ENCODE peak calls at places on chromosome 21, in six cellular contexts. One of them, this sample, is unnamed.

GRCh38 chr21:34790834-34791233 is 122.0 kb downstream of the CLIC6 start:
- DNase-seq in endothelial cell: no peak
- DNase-seq in fibroblast of the aortic adventitia: no peak
- DNase-seq in LNCaP clone FGC: no peak
- DNase-seq in transverse colon: no peak
- DNase-seq in AG09319: no peak
- DNase-seq in this sample: no peak

GRCh38 chr21:33664135-33664534 is 21.8 kb downstream of the ITSN1 start:
- DNase-seq in endothelial cell: no peak
- DNase-seq in fibroblast of the aortic adventitia: no peak
- DNase-seq in LNCaP clone FGC: no peak
- DNase-seq in transverse colon: no peak
- DNase-seq in AG09319: no peak
- DNase-seq in this sample: no peak

GRCh38 chr21:29258626-29259335 is 39.9 kb upstream of the BACH1 start:
- DNase-seq in endothelial cell: no peak
- DNase-seq in fibroblast of the aortic adventitia: peak; percentile 92
- DNase-seq in LNCaP clone FGC: no peak
- DNase-seq in transverse colon: no peak
- DNase-seq in AG09319: peak; percentile 58
- DNase-seq in this sample: no peak

GRCh38 chr21:44736291-44737004 is 25.1 kb upstream of the TSPEAR start:
- DNase-seq in endothelial cell: no peak
- DNase-seq in fibroblast of the aortic adventitia: no peak
- DNase-seq in LNCaP clone FGC: peak; percentile 92
- DNase-seq in transverse colon: peak; percentile 80
- DNase-seq in AG09319: no peak
- DNase-seq in this sample: no peak

GRCh38 chr21:20627594-20627993 is 370.6 kb upstream of the NCAM2 start:
- DNase-seq in endothelial cell: no peak
- DNase-seq in fibroblast of the aortic adventitia: no peak
- DNase-seq in LNCaP clone FGC: no peak
- DNase-seq in transverse colon: no peak
- DNase-seq in AG09319: no peak
- DNase-seq in this sample: no peak

GRCh38 chr21:38979271-38980196 is 173.8 kb downstream of the ETS2 start:
- DNase-seq in endothelial cell: no peak
- DNase-seq in fibroblast of the aortic adventitia: no peak
- DNase-seq in LNCaP clone FGC: no peak
- DNase-seq in transverse colon: no peak
- DNase-seq in AG09319: no peak
- DNase-seq in this sample: no peak

GRCh38 chr21:33350676-33351075 is 25.9 kb downstream of the IFNAR1 start:
- DNase-seq in endothelial cell: no peak
- DNase-seq in fibroblast of the aortic adventitia: no peak
- DNase-seq in LNCaP clone FGC: no peak
- DNase-seq in transverse colon: no peak
- DNase-seq in AG09319: no peak
- DNase-seq in this sample: no peak

GRCh38 chr21:41600556-41600955 is 92.6 kb upstream of the TMPRSS2 start:
- DNase-seq in endothelial cell: no peak
- DNase-seq in fibroblast of the aortic adventitia: no peak
- DNase-seq in LNCaP clone FGC: no peak
- DNase-seq in transverse colon: no peak
- DNase-seq in AG09319: no peak
- DNase-seq in this sample: no peak

GRCh38 chr21:33976082-33976979 is 60.7 kb upstream of the ATP5PO start:
- DNase-seq in endothelial cell: no peak
- DNase-seq in fibroblast of the aortic adventitia: peak; percentile 95
- DNase-seq in LNCaP clone FGC: no peak
- DNase-seq in transverse colon: peak; percentile 20
- DNase-seq in AG09319: peak; percentile 75
- DNase-seq in this sample: peak; percentile 29

GRCh38 chr21:19123053-19123452 is 719.5 kb upstream of the TMPRSS15 start:
- DNase-seq in endothelial cell: no peak
- DNase-seq in fibroblast of the aortic adventitia: no peak
- DNase-seq in LNCaP clone FGC: no peak
- DNase-seq in transverse colon: no peak
- DNase-seq in AG09319: no peak
- DNase-seq in this sample: no peak

GRCh38 chr21:42308914-42309752 is 6.1 kb downstream of the TFF3 start:
- DNase-seq in endothelial cell: no peak
- DNase-seq in fibroblast of the aortic adventitia: no peak
- DNase-seq in LNCaP clone FGC: no peak
- DNase-seq in transverse colon: no peak
- DNase-seq in AG09319: no peak
- DNase-seq in this sample: no peak

GRCh38 chr21:43600642-43601397 is 58.5 kb downstream of the HSF2BP start:
- DNase-seq in endothelial cell: no peak
- DNase-seq in fibroblast of the aortic adventitia: peak; percentile 92
- DNase-seq in LNCaP clone FGC: no peak
- DNase-seq in transverse colon: no peak
- DNase-seq in AG09319: no peak
- DNase-seq in this sample: no peak

GRCh38 chr21:41643246-41643966 is 123.4 kb downstream of the RIPK4 start:
- DNase-seq in endothelial cell: no peak
- DNase-seq in fibroblast of the aortic adventitia: no peak
- DNase-seq in LNCaP clone FGC: no peak
- DNase-seq in transverse colon: no peak
- DNase-seq in AG09319: no peak
- DNase-seq in this sample: no peak

GRCh38 chr21:20943476-20944085 is 54.6 kb upstream of the NCAM2 start:
- DNase-seq in endothelial cell: no peak
- DNase-seq in fibroblast of the aortic adventitia: no peak
- DNase-seq in LNCaP clone FGC: no peak
- DNase-seq in transverse colon: no peak
- DNase-seq in AG09319: no peak
- DNase-seq in this sample: no peak

GRCh38 chr21:19853709-19854575 is 1144.3 kb upstream of the NCAM2 start:
- DNase-seq in endothelial cell: no peak
- DNase-seq in fibroblast of the aortic adventitia: no peak
- DNase-seq in LNCaP clone FGC: no peak
- DNase-seq in transverse colon: no peak
- DNase-seq in AG09319: no peak
- DNase-seq in this sample: no peak

GRCh38 chr21:36976228-36976627 is 9.8 kb upstream of the HLCS start:
- DNase-seq in endothelial cell: no peak
- DNase-seq in fibroblast of the aortic adventitia: no peak
- DNase-seq in LNCaP clone FGC: no peak
- DNase-seq in transverse colon: no peak
- DNase-seq in AG09319: no peak
- DNase-seq in this sample: no peak

GRCh38 chr21:36981049-36981391 is 14.6 kb upstream of the HLCS start:
- DNase-seq in endothelial cell: no peak
- DNase-seq in fibroblast of the aortic adventitia: no peak
- DNase-seq in LNCaP clone FGC: no peak
- DNase-seq in transverse colon: no peak
- DNase-seq in AG09319: no peak
- DNase-seq in this sample: no peak

GRCh38 chr21:36976882-36977651 is 10.6 kb upstream of the HLCS start:
- DNase-seq in endothelial cell: peak; percentile 53
- DNase-seq in fibroblast of the aortic adventitia: peak; percentile 87
- DNase-seq in LNCaP clone FGC: peak; percentile 76
- DNase-seq in transverse colon: peak; percentile 17
- DNase-seq in AG09319: peak; percentile 46
- DNase-seq in this sample: peak; percentile 71

GRCh38 chr21:36981977-36982700 is 15.7 kb upstream of the HLCS start:
- DNase-seq in endothelial cell: no peak
- DNase-seq in fibroblast of the aortic adventitia: no peak
- DNase-seq in LNCaP clone FGC: no peak
- DNase-seq in transverse colon: no peak
- DNase-seq in AG09319: no peak
- DNase-seq in this sample: no peak

DNA sequence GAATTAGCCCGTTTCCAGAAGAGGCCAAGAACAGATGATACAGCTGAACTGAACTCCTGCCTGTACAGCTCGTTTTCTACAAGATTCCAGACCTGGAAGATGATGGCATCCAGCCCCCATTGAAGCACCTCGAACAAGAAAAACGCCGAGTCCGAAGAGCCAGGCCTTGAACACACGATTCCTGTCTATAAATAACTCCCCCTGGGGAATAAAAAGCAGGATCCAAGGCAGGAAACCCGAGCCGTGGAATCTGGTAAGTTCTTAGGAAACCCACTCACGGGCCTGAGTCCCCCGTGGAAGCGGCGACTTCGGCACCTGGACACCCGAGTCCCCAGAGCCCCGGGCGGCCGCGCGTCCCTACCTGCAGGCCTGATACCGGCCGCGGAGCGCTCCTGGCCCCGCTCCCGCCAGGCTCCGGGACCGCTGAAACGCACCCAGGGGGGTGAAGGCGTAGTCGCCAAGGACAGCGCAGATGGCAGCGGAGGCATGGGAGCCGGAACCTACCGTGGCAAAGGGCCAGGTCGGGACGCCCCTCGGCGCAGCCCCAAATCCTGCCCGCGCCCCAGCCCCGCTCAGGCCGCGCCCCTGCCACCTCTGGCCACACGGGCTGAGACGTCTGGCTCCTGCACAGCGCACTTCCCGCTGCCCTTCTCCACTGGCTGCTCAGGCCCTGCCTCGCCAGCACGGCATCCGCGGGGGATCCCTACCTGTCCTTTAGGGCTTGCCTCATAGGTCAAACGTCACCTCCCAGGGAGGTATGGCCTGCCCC is 14.0 kb upstream of the HLCS start:
- DNase-seq in endothelial cell: peak; percentile 38
- DNase-seq in fibroblast of the aortic adventitia: peak; percentile 39
- DNase-seq in LNCaP clone FGC: no peak
- DNase-seq in transverse colon: peak; percentile 36
- DNase-seq in AG09319: no peak
- DNase-seq in this sample: peak; percentile 37
- TF ChIP-seq CTCF in endothelial cell: no peak
- TF ChIP-seq CTCF in fibroblast of the aortic adventitia: no peak
- TF ChIP-seq CTCF in LNCaP clone FGC: no peak
- TF ChIP-seq CTCF in transverse colon: peak; percentile 37
- TF ChIP-seq CTCF in AG09319: no peak
- TF ChIP-seq CTCF in this sample: no peak

GRCh38 chr21:25421327-25422028 is 185.8 kb downstream of the MRPL39 start:
- DNase-seq in endothelial cell: peak; percentile 29
- DNase-seq in fibroblast of the aortic adventitia: peak; percentile 66
- DNase-seq in LNCaP clone FGC: peak; percentile 4
- DNase-seq in transverse colon: peak; percentile 36
- DNase-seq in AG09319: peak; percentile 8
- DNase-seq in this sample: peak; percentile 82
- TF ChIP-seq CTCF in endothelial cell: peak; percentile 51
- TF ChIP-seq CTCF in fibroblast of the aortic adventitia: peak; percentile 58
- TF ChIP-seq CTCF in LNCaP clone FGC: peak; percentile 50
- TF ChIP-seq CTCF in transverse colon: no peak
- TF ChIP-seq CTCF in AG09319: peak; percentile 62
- TF ChIP-seq CTCF in this sample: peak; percentile 85

GRCh38 chr21:36477559-36477958 is 2.4 kb downstream of the CLDN14 start:
- DNase-seq in endothelial cell: no peak
- DNase-seq in fibroblast of the aortic adventitia: no peak
- DNase-seq in LNCaP clone FGC: no peak
- DNase-seq in transverse colon: no peak
- DNase-seq in AG09319: no peak
- DNase-seq in this sample: no peak

GRCh38 chr21:36479415-36480402 is at the start of gene CLDN14:
- DNase-seq in endothelial cell: no peak
- DNase-seq in fibroblast of the aortic adventitia: no peak
- DNase-seq in LNCaP clone FGC: no peak
- DNase-seq in transverse colon: no peak
- DNase-seq in AG09319: no peak
- DNase-seq in this sample: no peak

GRCh38 chr21:36478207-36478701 is 1.7 kb downstream of the CLDN14 start:
- DNase-seq in endothelial cell: no peak
- DNase-seq in fibroblast of the aortic adventitia: peak; percentile 93
- DNase-seq in LNCaP clone FGC: no peak
- DNase-seq in transverse colon: no peak
- DNase-seq in AG09319: peak; percentile 29
- DNase-seq in this sample: no peak

GRCh38 chr21:36480618-36481017 is 696 bp upstream of the CLDN14 start:
- DNase-seq in endothelial cell: no peak
- DNase-seq in fibroblast of the aortic adventitia: no peak
- DNase-seq in LNCaP clone FGC: no peak
- DNase-seq in transverse colon: no peak
- DNase-seq in AG09319: no peak
- DNase-seq in this sample: no peak

DNA sequence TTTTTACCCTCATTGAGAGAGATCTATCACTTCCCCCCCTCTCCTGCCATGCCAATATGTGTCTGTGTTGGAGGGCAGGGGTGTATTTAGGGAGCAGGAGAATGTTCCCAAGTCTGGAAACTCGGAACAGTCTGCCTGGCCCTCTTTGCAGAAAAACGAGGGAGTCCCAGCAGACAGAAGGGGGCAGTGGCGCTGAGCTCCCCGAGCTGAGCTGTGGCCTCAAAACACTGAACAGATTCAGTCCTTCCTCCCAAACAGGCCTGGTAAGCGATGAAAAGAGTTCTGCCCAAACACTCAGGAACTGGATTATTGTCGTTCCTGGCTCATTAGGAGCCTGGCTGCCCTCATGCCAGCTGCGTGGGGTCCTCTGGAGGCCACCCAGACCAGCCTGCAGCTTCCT is 981 bp downstream of the CLDN14 start:
- DNase-seq in endothelial cell: peak; percentile 21
- DNase-seq in fibroblast of the aortic adventitia: no peak
- DNase-seq in LNCaP clone FGC: no peak
- DNase-seq in transverse colon: no peak
- DNase-seq in AG09319: no peak
- DNase-seq in this sample: no peak
- TF ChIP-seq CTCF in endothelial cell: no peak
- TF ChIP-seq CTCF in fibroblast of the aortic adventitia: peak; percentile 49
- TF ChIP-seq CTCF in LNCaP clone FGC: peak; percentile 10
- TF ChIP-seq CTCF in transverse colon: no peak
- TF ChIP-seq CTCF in AG09319: peak; percentile 40
- TF ChIP-seq CTCF in this sample: no peak

DNA sequence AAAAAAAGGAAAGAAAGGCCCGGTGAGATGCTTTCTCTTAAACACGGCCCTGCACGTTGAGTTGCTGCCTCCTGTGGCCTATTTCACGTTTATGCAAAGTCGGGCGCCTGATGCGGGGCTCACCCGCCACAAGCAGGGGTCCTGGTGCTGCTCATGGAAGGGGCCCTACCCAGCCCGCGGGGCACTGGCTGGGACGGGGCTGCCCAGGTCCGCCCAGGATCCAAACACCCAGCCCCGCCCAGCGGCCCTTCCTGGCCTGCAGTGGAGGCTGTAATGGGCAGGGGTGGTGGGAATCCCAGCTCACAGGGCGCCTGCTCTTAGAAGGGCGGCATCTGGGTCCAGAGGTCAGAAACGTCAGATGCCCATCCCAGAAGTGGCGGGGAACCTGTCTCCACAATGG is 1.6 kb downstream of the COL6A2 start:
- DNase-seq in endothelial cell: peak; percentile 19
- DNase-seq in fibroblast of the aortic adventitia: peak; percentile 52
- DNase-seq in LNCaP clone FGC: no peak
- DNase-seq in transverse colon: peak; percentile 45
- DNase-seq in AG09319: no peak
- DNase-seq in this sample: no peak
- TF ChIP-seq CTCF in endothelial cell: no peak
- TF ChIP-seq CTCF in fibroblast of the aortic adventitia: peak; percentile 38
- TF ChIP-seq CTCF in LNCaP clone FGC: no peak
- TF ChIP-seq CTCF in transverse colon: no peak
- TF ChIP-seq CTCF in AG09319: peak; percentile 35
- TF ChIP-seq CTCF in this sample: no peak

This sample was measured in B cell.